ENCODE peak calls at places on chromosomes 16 and 17, in nine cellular contexts. X, T, S, U, Q, B, L, V and M are unnamed samples.

GRCh38 chr17:80138856-80139426 is 8.0 kb downstream of the EIF4A3 start:
- DNase-seq in V (no peak), U (no peak), Q (no peak), B (no peak), S (no peak), X (no peak), T (no peak), L (no peak), M (no peak)

GRCh38 chr16:77531741-77532140 is 96.9 kb upstream of the ADAMTS18 start:
- DNase-seq in L (no peak), U (no peak), S (no peak), X (peak; percentile 53), Q (no peak), T (no peak), B (no peak), V (peak; percentile 83), M (no peak)

GRCh38 chr16:84478172-84478948 is 26.1 kb downstream of the MEAK7 start:
- DNase-seq in V (peak; percentile 81), B (no peak), U (peak; percentile 90), S (no peak), L (no peak), X (peak; percentile 77), Q (no peak), T (no peak), M (no peak)

GRCh38 chr17:10149573-10150399 is 48.6 kb downstream of the GAS7 start:
- DNase-seq in L (no peak), B (no peak), S (no peak), X (peak; percentile 77), U (peak; percentile 86), V (peak; percentile 90), T (no peak), Q (no peak), M (no peak)

GRCh38 chr16:67995423-67995822 is 3.9 kb downstream of the DPEP2 start:
- DNase-seq in S (no peak), B (no peak), X (no peak), T (no peak), V (no peak), Q (no peak), L (no peak), U (no peak), M (no peak)

GRCh38 chr16:57283214-57283955 is 1.1 kb downstream of the PLLP start:
- DNase-seq in T (no peak), S (no peak), B (no peak), U (no peak), X (no peak), V (no peak), L (no peak), Q (no peak), M (no peak)

GRCh38 chr17:76200354-76200753 is 39.9 kb downstream of the RNF157 start:
- DNase-seq in Q (no peak), V (no peak), S (no peak), X (no peak), L (no peak), U (no peak), T (no peak), B (no peak), M (no peak)

GRCh38 chr17:35809855-35810461 is 674 bp downstream of the TAF15 start:
- DNase-seq in Q (no peak), X (no peak), U (no peak), B (no peak), S (no peak), L (no peak), V (peak; percentile 44), T (no peak), M (no peak)